ENCODE peak calls at places on chromosomes 12 and 14, in eight cellular contexts. D, U, M, J, O, Q, I and V are unnamed samples.
A peak's percentile ranks its signal among the peaks of the same experiment; 100 is the strongest.

GRCh38 chr12:68932123-68932700 is 759 bp downstream of the CPM start:
- DNase-seq in D (no peak), U (no peak), M (no peak), J (no peak), O (no peak), Q (no peak), I (no peak), V (peak; percentile 58)

GRCh38 chr14:90664911-90665695 is 151.1 kb downstream of the TTC7B start:
- DNase-seq in D (no peak), U (no peak), M (no peak), J (no peak), O (no peak), Q (no peak), I (no peak), V (no peak)

GRCh38 chr14:90742709-90743108 is 73.5 kb downstream of the TTC7B start:
- DNase-seq in D (no peak), U (no peak), M (no peak), J (no peak), O (no peak), Q (no peak), I (no peak), V (no peak)

GRCh38 chr14:30443368-30444007 is 115.5 kb upstream of the G2E3 start:
- DNase-seq in D (peak; percentile 53), U (no peak), M (peak; percentile 21), J (no peak), O (peak; percentile 9), Q (no peak), I (no peak), V (peak; percentile 41)

GRCh38 chr14:45262637-45263036 is 9.6 kb upstream of the MIS18BP1 start:
- DNase-seq in D (no peak), U (no peak), M (no peak), J (no peak), O (no peak), Q (no peak), I (no peak), V (no peak)

GRCh38 chr12:106672308-106673085 is 89.7 kb downstream of the RFX4 start:
- DNase-seq in D (no peak), U (no peak), M (no peak), J (no peak), O (no peak), Q (no peak), I (no peak), V (no peak)

GRCh38 chr14:67875175-67876006 is 55.8 kb downstream of the RAD51B start:
- DNase-seq in D (no peak), U (no peak), M (no peak), J (no peak), O (no peak), Q (no peak), I (no peak), V (no peak)

GRCh38 chr12:102120886-102121285 is 903 bp downstream of the PARPBP start:
- DNase-seq in D (peak; percentile 18), U (no peak), M (peak; percentile 14), J (peak; percentile 35), O (peak; percentile 25), Q (no peak), I (no peak), V (peak; percentile 31)

GRCh38 chr14:56474419-56475022 is 105.1 kb upstream of the TMEM260 start:
- DNase-seq in D (peak; percentile 29), U (no peak), M (peak; percentile 3), J (peak; percentile 21), O (peak; percentile 51), Q (no peak), I (no peak), V (peak; percentile 40)

GRCh38 chr12:107288414-107289125 is 195.2 kb upstream of the CRY1 start:
- DNase-seq in D (peak; percentile 29), U (no peak), M (no peak), J (no peak), O (no peak), Q (no peak), I (no peak), V (no peak)